ENCODE peak calls at places on chromosomes 13 and 19, in six cellular contexts. One of them, this sample, is unnamed.

GRCh38 chr13:113774177-113775107 is 15.4 kb downstream of the TMEM255B start:
- DNase-seq in adrenal gland: no peak
- DNase-seq in OCI-LY7: no peak
- DNase-seq in cardiac muscle cell: no peak
- DNase-seq in psoas muscle: no peak
- DNase-seq in SK-N-SH: peak; percentile 50
- DNase-seq in this sample: peak; percentile 59

GRCh38 chr13:107551521-107551920 is 663.8 kb downstream of the LIG4 start:
- DNase-seq in adrenal gland: no peak
- DNase-seq in OCI-LY7: no peak
- DNase-seq in cardiac muscle cell: no peak
- DNase-seq in psoas muscle: no peak
- DNase-seq in SK-N-SH: no peak
- DNase-seq in this sample: no peak

GRCh38 chr19:16442386-16443276 is 29.1 kb downstream of the EPS15L1 start:
- DNase-seq in adrenal gland: peak; percentile 45
- DNase-seq in OCI-LY7: no peak
- DNase-seq in cardiac muscle cell: peak; percentile 40
- DNase-seq in psoas muscle: no peak
- DNase-seq in SK-N-SH: no peak
- DNase-seq in this sample: no peak

GRCh38 chr19:6564393-6564792 is 26.6 kb downstream of the CD70 start:
- DNase-seq in adrenal gland: no peak
- DNase-seq in OCI-LY7: peak; percentile 42
- DNase-seq in cardiac muscle cell: no peak
- DNase-seq in psoas muscle: no peak
- DNase-seq in SK-N-SH: no peak
- DNase-seq in this sample: peak; percentile 16

GRCh38 chr13:94933230-94933751 is 220.9 kb upstream of the SOX21 start:
- DNase-seq in adrenal gland: no peak
- DNase-seq in OCI-LY7: no peak
- DNase-seq in cardiac muscle cell: no peak
- DNase-seq in psoas muscle: no peak
- DNase-seq in SK-N-SH: no peak
- DNase-seq in this sample: no peak

GRCh38 chr19:53659292-53659691 is 27.5 kb downstream of the DPRX start:
- DNase-seq in adrenal gland: no peak
- DNase-seq in OCI-LY7: no peak
- DNase-seq in cardiac muscle cell: peak; percentile 85
- DNase-seq in psoas muscle: no peak
- DNase-seq in SK-N-SH: peak; percentile 33
- DNase-seq in this sample: peak; percentile 3

GRCh38 chr19:47765522-47766358 is 12.8 kb upstream of the SELENOW start:
- DNase-seq in adrenal gland: peak; percentile 65
- DNase-seq in OCI-LY7: peak; percentile 70
- DNase-seq in cardiac muscle cell: peak; percentile 91
- DNase-seq in psoas muscle: peak; percentile 77
- DNase-seq in SK-N-SH: peak; percentile 77
- DNase-seq in this sample: peak; percentile 66

GRCh38 chr19:38693380-38694223 is 46.2 kb downstream of the ACTN4 start:
- DNase-seq in adrenal gland: no peak
- DNase-seq in OCI-LY7: peak; percentile 9
- DNase-seq in cardiac muscle cell: no peak
- DNase-seq in psoas muscle: no peak
- DNase-seq in SK-N-SH: no peak
- DNase-seq in this sample: peak; percentile 71

GRCh38 chr19:49555600-49556411 is 24.6 kb downstream of the NOSIP start:
- DNase-seq in adrenal gland: peak; percentile 92
- DNase-seq in OCI-LY7: peak; percentile 71
- DNase-seq in cardiac muscle cell: peak; percentile 90
- DNase-seq in psoas muscle: peak; percentile 62
- DNase-seq in SK-N-SH: peak; percentile 95
- DNase-seq in this sample: peak; percentile 56

GRCh38 chr13:42396501-42396900 is 124.5 kb downstream of the AKAP11 start:
- DNase-seq in adrenal gland: no peak
- DNase-seq in OCI-LY7: no peak
- DNase-seq in cardiac muscle cell: no peak
- DNase-seq in psoas muscle: no peak
- DNase-seq in SK-N-SH: no peak
- DNase-seq in this sample: no peak

GRCh38 chr19:32233885-32234284 is 111.5 kb upstream of the ZNF507 start:
- DNase-seq in adrenal gland: no peak
- DNase-seq in OCI-LY7: no peak
- DNase-seq in cardiac muscle cell: no peak
- DNase-seq in psoas muscle: no peak
- DNase-seq in SK-N-SH: no peak
- DNase-seq in this sample: no peak

GRCh38 chr19:10653732-10654609 is at the start of gene ILF3:
- DNase-seq in adrenal gland: peak; percentile 100
- DNase-seq in OCI-LY7: peak; percentile 100
- DNase-seq in cardiac muscle cell: peak; percentile 100
- DNase-seq in psoas muscle: peak; percentile 100
- DNase-seq in SK-N-SH: peak; percentile 96
- DNase-seq in this sample: peak; percentile 100

GRCh38 chr19:58098682-58098998 is 609 bp upstream of the ZSCAN18 start:
- DNase-seq in adrenal gland: no peak
- DNase-seq in OCI-LY7: no peak
- DNase-seq in cardiac muscle cell: no peak
- DNase-seq in psoas muscle: no peak
- DNase-seq in SK-N-SH: peak; percentile 26
- DNase-seq in this sample: no peak

DNA sequence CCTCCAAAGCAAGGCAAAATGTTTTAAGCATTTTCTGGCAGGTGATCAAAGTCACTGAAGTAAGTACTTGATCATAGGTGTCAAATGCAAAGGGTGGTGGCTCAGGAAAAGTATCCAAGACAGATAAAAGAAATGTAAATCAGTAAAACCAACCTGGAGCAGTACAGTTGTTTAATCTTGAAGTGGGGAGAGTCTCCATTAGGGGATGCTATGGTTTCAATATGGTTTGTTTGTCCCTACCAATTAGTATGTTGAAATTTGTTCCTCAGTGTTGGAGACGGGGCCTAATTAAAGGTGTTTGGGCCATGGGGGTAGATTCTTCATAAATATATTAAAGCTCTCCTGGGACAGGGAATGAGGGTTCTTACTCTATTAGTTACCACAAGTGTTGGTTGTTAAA is 1781.7 kb upstream of the PRR20A start:
- DNase-seq in adrenal gland: no peak
- DNase-seq in OCI-LY7: no peak
- DNase-seq in cardiac muscle cell: no peak
- DNase-seq in psoas muscle: no peak
- DNase-seq in SK-N-SH: no peak
- DNase-seq in this sample: no peak
- TF ChIP-seq CTCF in adrenal gland: no peak
- TF ChIP-seq CTCF in OCI-LY7: no peak
- TF ChIP-seq CTCF in cardiac muscle cell: no peak
- TF ChIP-seq CTCF in psoas muscle: no peak
- TF ChIP-seq CTCF in SK-N-SH: no peak
- TF ChIP-seq CTCF in this sample: no peak

GRCh38 chr13:48489666-48490065 is 43.2 kb downstream of the RCBTB2 start:
- DNase-seq in adrenal gland: no peak
- DNase-seq in OCI-LY7: no peak
- DNase-seq in cardiac muscle cell: no peak
- DNase-seq in psoas muscle: no peak
- DNase-seq in SK-N-SH: no peak
- DNase-seq in this sample: no peak
- H3K4me3 ChIP-seq in adrenal gland: no peak overlapping the region
- H3K4me3 ChIP-seq in OCI-LY7: no peak overlapping the region
- H3K4me3 ChIP-seq in cardiac muscle cell: no peak overlapping the region
- H3K4me3 ChIP-seq in psoas muscle: no peak overlapping the region
- H3K4me3 ChIP-seq in SK-N-SH: no peak overlapping the region
- H3K4me3 ChIP-seq in this sample: no peak overlapping the region

GRCh38 chr13:111115841-111116500 is 861 bp downstream of the ARHGEF7 start:
- DNase-seq in adrenal gland: peak; percentile 42
- DNase-seq in OCI-LY7: no peak
- DNase-seq in cardiac muscle cell: peak; percentile 48
- DNase-seq in psoas muscle: peak; percentile 64
- DNase-seq in SK-N-SH: peak; percentile 80
- DNase-seq in this sample: peak; percentile 77
- TF ChIP-seq CTCF in adrenal gland: no peak
- TF ChIP-seq CTCF in OCI-LY7: no peak
- TF ChIP-seq CTCF in cardiac muscle cell: no peak
- TF ChIP-seq CTCF in psoas muscle: no peak
- TF ChIP-seq CTCF in SK-N-SH: no peak
- TF ChIP-seq CTCF in this sample: no peak

GRCh38 chr19:18898533-18899408 is 2.8 kb upstream of the CERS1 start:
- DNase-seq in adrenal gland: no peak
- DNase-seq in OCI-LY7: no peak
- DNase-seq in cardiac muscle cell: no peak
- DNase-seq in psoas muscle: no peak
- DNase-seq in SK-N-SH: no peak
- DNase-seq in this sample: no peak

GRCh38 chr19:18900700-18901502 is 4.9 kb upstream of the CERS1 start:
- DNase-seq in adrenal gland: no peak
- DNase-seq in OCI-LY7: no peak
- DNase-seq in cardiac muscle cell: no peak
- DNase-seq in psoas muscle: no peak
- DNase-seq in SK-N-SH: no peak
- DNase-seq in this sample: no peak

GRCh38 chr19:18903146-18904056 is 7.4 kb upstream of the CERS1 start:
- DNase-seq in adrenal gland: no peak
- DNase-seq in OCI-LY7: no peak
- DNase-seq in cardiac muscle cell: no peak
- DNase-seq in psoas muscle: no peak
- DNase-seq in SK-N-SH: no peak
- DNase-seq in this sample: no peak

GRCh38 chr19:18899624-18900560 is 3.9 kb upstream of the CERS1 start:
- DNase-seq in adrenal gland: no peak
- DNase-seq in OCI-LY7: no peak
- DNase-seq in cardiac muscle cell: no peak
- DNase-seq in psoas muscle: no peak
- DNase-seq in SK-N-SH: no peak
- DNase-seq in this sample: no peak

DNA sequence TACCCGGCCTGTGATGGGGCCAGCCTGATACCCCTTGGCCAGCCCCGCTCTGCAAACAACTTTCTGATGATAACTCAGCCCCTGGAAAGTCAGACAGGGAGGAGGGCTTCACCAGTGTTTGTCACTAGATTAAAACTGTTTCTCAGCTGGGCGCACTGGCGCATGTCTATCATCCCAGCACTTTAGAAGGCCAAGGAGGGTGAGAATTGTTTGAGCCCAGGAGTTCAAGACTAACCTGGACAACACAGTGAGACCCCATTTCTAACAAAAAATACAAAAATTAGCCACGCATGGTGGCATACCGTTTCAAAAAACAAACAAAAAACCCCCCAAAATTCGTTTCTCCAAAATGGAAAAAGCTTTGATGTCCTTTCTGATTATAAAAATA is 5.5 kb upstream of the CERS1 start:
- DNase-seq in adrenal gland: no peak
- DNase-seq in OCI-LY7: no peak
- DNase-seq in cardiac muscle cell: no peak
- DNase-seq in psoas muscle: no peak
- DNase-seq in SK-N-SH: no peak
- DNase-seq in this sample: no peak
- H3K4me3 ChIP-seq in adrenal gland: no peak overlapping the region
- H3K4me3 ChIP-seq in OCI-LY7: no peak overlapping the region
- H3K4me3 ChIP-seq in cardiac muscle cell: no peak overlapping the region
- H3K4me3 ChIP-seq in psoas muscle: no peak overlapping the region
- H3K4me3 ChIP-seq in SK-N-SH: no peak overlapping the region
- H3K4me3 ChIP-seq in this sample: peak overlapping the region; percentile 2

DNA sequence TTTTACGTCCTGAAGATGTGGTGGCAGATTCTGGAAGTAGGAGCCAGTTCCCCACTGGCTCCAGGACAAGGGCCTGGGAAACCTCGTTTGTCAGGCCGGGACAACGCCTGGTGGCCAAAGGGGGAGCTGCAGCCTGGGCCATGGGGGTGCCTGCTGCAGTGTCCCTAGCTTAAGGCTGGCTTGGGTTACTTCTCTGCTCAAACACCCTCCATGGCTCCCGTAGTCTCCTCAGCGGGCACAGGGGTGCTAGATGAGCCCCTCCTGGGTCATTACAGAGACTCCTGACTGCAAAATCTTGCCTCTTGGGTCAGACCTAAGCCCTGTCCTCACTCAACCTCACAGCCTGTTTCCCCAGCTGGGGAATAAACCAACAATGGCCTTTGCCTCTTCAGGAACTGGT is 14.7 kb downstream of the CILP2 start:
- DNase-seq in adrenal gland: no peak
- DNase-seq in OCI-LY7: peak; percentile 19
- DNase-seq in cardiac muscle cell: peak; percentile 56
- DNase-seq in psoas muscle: no peak
- DNase-seq in SK-N-SH: peak; percentile 83
- DNase-seq in this sample: peak; percentile 34
- TF ChIP-seq CTCF in adrenal gland: no peak
- TF ChIP-seq CTCF in OCI-LY7: peak; percentile 46
- TF ChIP-seq CTCF in cardiac muscle cell: peak; percentile 69
- TF ChIP-seq CTCF in psoas muscle: peak; percentile 11
- TF ChIP-seq CTCF in SK-N-SH: peak; percentile 61
- TF ChIP-seq CTCF in this sample: peak; percentile 79

GRCh38 chr13:112746044-112746443 is 56.2 kb downstream of the ATP11A start:
- DNase-seq in adrenal gland: no peak
- DNase-seq in OCI-LY7: no peak
- DNase-seq in cardiac muscle cell: no peak
- DNase-seq in psoas muscle: no peak
- DNase-seq in SK-N-SH: no peak
- DNase-seq in this sample: no peak

GRCh38 chr13:112751617-112752016 is 61.8 kb downstream of the ATP11A start:
- DNase-seq in adrenal gland: no peak
- DNase-seq in OCI-LY7: no peak
- DNase-seq in cardiac muscle cell: no peak
- DNase-seq in psoas muscle: no peak
- DNase-seq in SK-N-SH: no peak
- DNase-seq in this sample: no peak

GRCh38 chr13:112747256-112747655 is 57.4 kb downstream of the ATP11A start:
- DNase-seq in adrenal gland: no peak
- DNase-seq in OCI-LY7: no peak
- DNase-seq in cardiac muscle cell: no peak
- DNase-seq in psoas muscle: no peak
- DNase-seq in SK-N-SH: no peak
- DNase-seq in this sample: no peak

GRCh38 chr13:112750570-112750969 is 60.7 kb downstream of the ATP11A start:
- DNase-seq in adrenal gland: no peak
- DNase-seq in OCI-LY7: no peak
- DNase-seq in cardiac muscle cell: no peak
- DNase-seq in psoas muscle: no peak
- DNase-seq in SK-N-SH: no peak
- DNase-seq in this sample: no peak

GRCh38 chr13:112748947-112749346 is 59.1 kb downstream of the ATP11A start:
- DNase-seq in adrenal gland: peak; percentile 73
- DNase-seq in OCI-LY7: no peak
- DNase-seq in cardiac muscle cell: no peak
- DNase-seq in psoas muscle: peak; percentile 78
- DNase-seq in SK-N-SH: no peak
- DNase-seq in this sample: peak; percentile 38
- H3K4me3 ChIP-seq in adrenal gland: no peak overlapping the region
- H3K4me3 ChIP-seq in OCI-LY7: no peak overlapping the region
- H3K4me3 ChIP-seq in cardiac muscle cell: no peak overlapping the region
- H3K4me3 ChIP-seq in psoas muscle: no peak overlapping the region
- H3K4me3 ChIP-seq in SK-N-SH: no peak overlapping the region
- H3K4me3 ChIP-seq in this sample: no peak overlapping the region

This sample was measured in cardiac fibroblast.